ENCODE peak calls at places on chromosomes 11 and 22, in eight cellular contexts. G, M, I, L, K, X, V and Q are unnamed samples.

GRCh38 chr22:38744981-38745380 is 10.8 kb downstream of the SUN2 start:
- DNase-seq in G (no peak), L (no peak), M (no peak), K (no peak), I (no peak), X (no peak), V (no peak), Q (no peak)

GRCh38 chr11:63998558-63999348 is 12.5 kb downstream of the OTUB1 start:
- DNase-seq in G (no peak), X (no peak), L (no peak), I (no peak), K (no peak), V (no peak), M (no peak), Q (no peak)

GRCh38 chr11:13717331-13717730 is 48.9 kb downstream of the FAR1 start:
- DNase-seq in G (no peak), M (no peak), K (peak; percentile 85), I (no peak), L (no peak), V (no peak), X (no peak), Q (no peak)

GRCh38 chr22:50469377-50470305 is 5.2 kb downstream of the SBF1 start:
- DNase-seq in V (no peak), G (peak; percentile 100), L (no peak), X (no peak), K (no peak), M (peak; percentile 98), I (peak; percentile 90), Q (peak; percentile 86)

GRCh38 chr11:66653123-66653522 is 14.6 kb downstream of the RBM4 start:
- DNase-seq in I (no peak), V (no peak), G (no peak), L (no peak), X (no peak), M (no peak), K (no peak), Q (no peak)

GRCh38 chr11:116772443-116773202 is at the start of gene BUD13:
- DNase-seq in M (peak; percentile 94), L (peak; percentile 90), K (peak; percentile 81), G (peak; percentile 92), I (peak; percentile 95), X (peak; percentile 89), V (peak; percentile 97), Q (peak; percentile 97)

GRCh38 chr11:117229931-117230285 is 2.0 kb downstream of the PCSK7 start:
- DNase-seq in L (no peak), I (no peak), K (no peak), M (no peak), V (no peak), G (no peak), X (no peak), Q (no peak)

GRCh38 chr11:48017105-48017874 is 36.9 kb downstream of the PTPRJ start:
- DNase-seq in M (peak; percentile 63), L (no peak), G (peak; percentile 77), X (no peak), V (no peak), I (no peak), K (no peak), Q (no peak)